ENCODE peak calls at places on chromosomes 4 and X, in five cellular contexts. Q is lower lobe of right lung, W is heart left ventricle, F is mammary epithelial cell, K is pancreas. T is an unnamed sample.

GRCh38 chrX:69138512-69138911 is 26.7 kb downstream of the PJA1 start:
- DNase-seq in W (no peak), F (no peak), Q (no peak), K (no peak), T (no peak)

GRCh38 chrX:74338852-74339251 is 34.9 kb downstream of the ZCCHC13 start:
- DNase-seq in F (no peak), Q (no peak), K (no peak), W (no peak), T (no peak)

GRCh38 chrX:107025538-107025937 is 25.5 kb upstream of the MORC4 start:
- DNase-seq in Q (no peak), W (no peak), F (peak; percentile 6), K (no peak), T (no peak)

GRCh38 chr4:166014411-166014810 is 141.4 kb downstream of the TLL1 start:
- DNase-seq in F (peak; percentile 83), W (no peak), Q (no peak), K (no peak), T (no peak)

GRCh38 chr4:100977274-100977673 is 370.1 kb downstream of the PPP3CA start:
- DNase-seq in F (no peak), W (no peak), K (no peak), Q (no peak), T (no peak)

GRCh38 chr4:76753814-76754213 is 144.1 kb downstream of the SOWAHB start:
- DNase-seq in Q (no peak), F (peak; percentile 68), W (no peak), K (no peak), T (peak; percentile 44)

GRCh38 chr4:153611679-153612078 is 72.4 kb upstream of the TLR2 start:
- DNase-seq in K (no peak), Q (no peak), W (no peak), F (peak; percentile 3), T (no peak)

GRCh38 chr4:67037489-67037888 is 507.8 kb downstream of the CENPC start:
- DNase-seq in Q (no peak), K (no peak), F (no peak), W (no peak), T (no peak)

GRCh38 chr4:151960449-151961246 is 199.8 kb upstream of the GATB start:
- DNase-seq in K (no peak), W (no peak), F (no peak), Q (no peak), T (no peak)

GRCh38 chr4:76601791-76602190 is 166.8 kb downstream of the SHROOM3 start:
- DNase-seq in Q (no peak), F (no peak), K (no peak), W (no peak), T (no peak)

GRCh38 chr4:2251073-2251794 is 9.3 kb upstream of the HAUS3 start:
- DNase-seq in F (no peak), K (peak; percentile 74), W (no peak), Q (peak; percentile 42), T (peak; percentile 59)

GRCh38 chr4:41294445-41295062 is 37.8 kb downstream of the UCHL1 start:
- DNase-seq in F (no peak), K (no peak), W (no peak), Q (no peak), T (no peak)

GRCh38 chr4:137307806-137308205 is 224.5 kb downstream of the PCDH18 start:
- DNase-seq in F (peak; percentile 64), K (no peak), Q (no peak), W (peak; percentile 26), T (no peak)

GRCh38 chr4:121112530-121112929 is 40.2 kb upstream of the NDNF start:
- DNase-seq in W (no peak), Q (no peak), K (no peak), F (no peak), T (no peak)

GRCh38 chrX:12372111-12372510 is 233.8 kb downstream of the FRMPD4 start:
- DNase-seq in Q (no peak), F (peak; percentile 91), K (no peak), W (no peak), T (no peak)

GRCh38 chr4:65089666-65090065 is 580.6 kb downstream of the EPHA5 start:
- DNase-seq in W (no peak), F (peak; percentile 7), Q (no peak), K (no peak), T (no peak)

GRCh38 chrX:34915463-34916225 is 27.0 kb upstream of the FAM47B start:
- DNase-seq in W (no peak), K (no peak), Q (no peak), F (peak; percentile 59), T (no peak)

GRCh38 chr4:169201144-169202124 is 69.3 kb downstream of the SH3RF1 start:
- DNase-seq in Q (no peak), W (no peak), F (no peak), K (no peak), T (no peak)

GRCh38 chr4:13530823-13531608 is 13.3 kb downstream of the NKX3-2 start:
- DNase-seq in K (peak; percentile 26), W (no peak), Q (no peak), F (no peak), T (no peak)

GRCh38 chr4:83964996-83965541 is 429.2 kb downstream of the GPAT3 start:
- DNase-seq in K (no peak), W (no peak), Q (no peak), F (peak; percentile 52), T (no peak)

GRCh38 chr4:7432531-7433375 is 2.0 kb downstream of the PSAPL1 start:
- DNase-seq in F (no peak), W (no peak), K (peak; percentile 61), Q (peak; percentile 32), T (no peak)

DNA sequence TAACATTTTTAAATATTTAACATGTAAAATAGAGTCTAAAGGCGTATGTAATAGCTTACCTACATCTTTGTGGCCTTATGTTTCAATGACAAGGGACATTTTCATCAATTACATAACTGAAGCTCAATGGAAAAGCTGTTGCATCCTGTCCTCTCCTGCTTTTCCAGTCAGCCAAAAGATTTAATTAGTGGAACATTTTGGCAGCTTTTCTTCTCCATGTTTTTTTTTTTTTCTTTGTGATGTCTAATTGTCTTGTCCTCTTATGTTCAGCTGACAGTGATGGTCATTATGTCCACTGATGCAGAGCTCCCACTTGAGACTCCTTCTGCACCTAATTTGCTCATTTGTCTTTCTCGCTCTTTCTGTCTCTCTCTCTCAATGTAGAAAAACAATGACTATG is 422.2 kb downstream of the GABRG1 start:
- DNase-seq in F (no peak), Q (no peak), K (no peak), W (no peak), T (no peak)
- H3K27ac ChIP-seq in F (no peak overlapping the region), Q (no peak overlapping the region), K (no peak overlapping the region), W (no peak overlapping the region), T (no peak overlapping the region)

GRCh38 chr4:158799013-158799770 is 30.4 kb downstream of the FNIP2 start:
- DNase-seq in W (no peak), F (no peak), Q (no peak), K (no peak), T (no peak)

GRCh38 chr4:158802914-158803313 is 34.1 kb downstream of the FNIP2 start:
- DNase-seq in F (no peak), W (no peak), K (no peak), Q (no peak), T (no peak)

GRCh38 chr4:158801677-158802076 is 32.9 kb downstream of the FNIP2 start:
- DNase-seq in K (no peak), W (no peak), F (no peak), Q (no peak), T (no peak)

GRCh38 chr4:158799856-158800255 is 31.0 kb downstream of the FNIP2 start:
- DNase-seq in K (no peak), Q (no peak), F (no peak), W (no peak), T (no peak)

DNA sequence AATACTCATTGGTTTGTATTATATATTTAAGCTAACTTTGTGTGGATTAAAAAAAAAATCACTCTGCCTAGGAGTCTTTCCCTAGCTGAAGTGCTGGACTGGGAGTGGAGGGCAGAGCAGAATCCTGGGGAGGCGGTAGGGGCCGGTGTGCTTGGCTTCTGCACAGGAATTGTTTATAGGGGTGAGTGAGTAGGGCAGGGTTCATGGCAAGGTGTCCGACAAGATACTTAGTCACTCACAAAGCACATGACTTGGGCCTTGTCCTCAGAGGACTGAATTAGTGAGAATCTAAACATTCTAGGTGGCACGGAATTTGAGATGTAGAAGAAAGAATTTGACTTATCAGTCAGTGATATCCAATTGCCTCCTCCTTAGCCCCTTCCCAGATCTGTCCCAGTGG is 32.2 kb downstream of the FNIP2 start:
- DNase-seq in F (no peak), Q (no peak), W (peak; percentile 60), K (no peak), T (no peak)
- H3K4me1 ChIP-seq in F (peaks cover 8% of the 10 kb centered on the region), Q (peaks cover 50% of the 10 kb centered on the region), W (peaks cover 53% of the 10 kb centered on the region), K (peaks cover 6% of the 10 kb centered on the region), T (peaks cover 16% of the 10 kb centered on the region)

GRCh38 chr4:159508917-159509500 is 406.1 kb downstream of the RAPGEF2 start:
- DNase-seq in K (no peak), Q (no peak), F (peak; percentile 81), W (no peak), T (no peak)

GRCh38 chr4:159506801-159507517 is 404.1 kb downstream of the RAPGEF2 start:
- DNase-seq in K (no peak), W (no peak), F (no peak), Q (no peak), T (no peak)

GRCh38 chr4:159504634-159505033 is 401.8 kb downstream of the RAPGEF2 start:
- DNase-seq in F (no peak), K (no peak), Q (no peak), W (no peak), T (peak; percentile 42)

GRCh38 chr4:159503243-159503642 is 400.4 kb downstream of the RAPGEF2 start:
- DNase-seq in W (no peak), F (no peak), Q (no peak), K (no peak), T (no peak)

DNA sequence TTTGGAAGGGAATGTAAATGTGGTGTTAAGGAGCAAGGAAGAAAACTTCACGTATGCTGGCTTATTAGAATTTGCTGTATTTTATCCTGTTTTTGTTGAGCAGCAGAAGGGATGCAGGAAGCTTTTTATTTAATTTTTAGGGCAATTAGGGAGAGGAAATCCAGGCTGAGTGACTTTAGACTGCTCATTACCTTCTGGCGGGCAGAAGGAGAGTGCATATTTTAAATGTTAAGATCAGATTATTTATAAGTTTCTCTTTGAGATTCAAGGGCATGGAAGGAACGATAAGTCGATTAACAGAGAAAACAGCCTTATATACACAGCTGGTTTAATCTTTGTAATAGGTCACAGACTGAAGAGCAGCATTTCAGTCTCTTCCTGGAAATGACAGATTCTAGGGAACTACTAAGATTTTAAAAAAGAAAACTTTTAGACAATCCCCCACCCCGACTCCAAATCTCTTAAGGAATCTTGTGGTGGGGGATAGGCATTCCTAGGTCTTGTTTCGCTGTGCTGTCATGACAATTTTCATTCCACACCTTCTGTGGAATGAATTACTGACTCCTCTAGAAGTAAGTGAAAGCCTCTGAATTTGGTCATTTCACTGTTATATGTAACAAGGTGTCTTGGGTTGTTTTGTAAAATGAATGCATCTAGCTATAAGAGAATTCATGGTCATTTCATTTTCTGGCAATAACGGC is 402.5 kb downstream of the RAPGEF2 start:
- DNase-seq in F (no peak), W (no peak), K (no peak), Q (no peak), T (no peak)
- H3K4me3 ChIP-seq in F (no peak overlapping the region), W (no peak overlapping the region), K (no peak overlapping the region), Q (no peak overlapping the region), T (no peak overlapping the region)

DNA sequence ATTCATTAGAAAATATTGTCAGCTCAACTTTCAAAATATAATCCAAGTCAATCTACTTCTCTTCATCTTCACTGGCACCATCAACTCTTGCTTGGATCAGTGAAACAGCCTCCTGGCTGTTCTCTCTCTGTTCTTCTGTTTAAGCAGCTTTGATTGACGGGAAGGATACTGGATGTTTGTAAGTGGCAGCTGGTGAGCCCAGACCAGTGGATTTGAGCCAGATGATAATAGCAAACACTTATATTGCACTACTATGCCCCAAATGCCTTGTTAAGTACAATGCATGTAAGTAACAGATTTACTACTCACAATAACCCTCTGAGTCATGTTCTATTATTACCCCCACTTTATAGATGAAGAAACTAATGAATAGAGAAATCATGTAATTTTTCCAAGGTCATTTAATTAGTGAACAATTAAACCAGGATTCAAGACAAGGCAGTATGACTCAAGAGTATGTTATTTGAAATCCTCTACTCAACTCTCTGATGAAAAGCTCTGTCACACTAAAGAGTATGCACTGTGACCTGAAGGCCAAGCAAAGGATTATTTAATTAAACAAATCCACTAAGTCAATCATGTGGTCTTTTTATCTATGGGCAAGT is 44.8 kb downstream of the SPANXN3 start:
- DNase-seq in W (no peak), F (no peak), Q (no peak), K (no peak), T (no peak)
- H3K27ac ChIP-seq in W (no peak overlapping the region), F (no peak overlapping the region), Q (no peak overlapping the region), K (no peak overlapping the region), T (no peak overlapping the region)

T was measured in right cardiac atrium.